ENCODE peak calls at places on chromosomes 6 and 20, in four cellular contexts. One of them, this sample, is unnamed.

GRCh38 chr6:53956068-53956711 is 155.1 kb upstream of the MLIP start:
- DNase-seq in mesendoderm: peak
- DNase-seq in lung: peak
- DNase-seq in heart right ventricle: peak
- DNase-seq in this sample: peak

GRCh38 chr6:45480697-45481415 is 103.1 kb upstream of the SUPT3H start:
- DNase-seq in mesendoderm: no peak
- DNase-seq in lung: no peak
- DNase-seq in heart right ventricle: no peak
- DNase-seq in this sample: no peak

GRCh38 chr20:29297411-29298270 is 1959.8 kb upstream of the DEFB115 start:
- DNase-seq in mesendoderm: no peak
- DNase-seq in lung: no peak
- DNase-seq in heart right ventricle: no peak
- DNase-seq in this sample: no peak

GRCh38 chr6:28401172-28401571 is 1.6 kb upstream of the ZSCAN12 start:
- DNase-seq in mesendoderm: no peak
- DNase-seq in lung: no peak
- DNase-seq in heart right ventricle: no peak
- DNase-seq in this sample: no peak

GRCh38 chr6:158654498-158654897 is 4.6 kb downstream of the SYTL3 start:
- DNase-seq in mesendoderm: no peak
- DNase-seq in lung: peak
- DNase-seq in heart right ventricle: peak
- DNase-seq in this sample: peak

GRCh38 chr6:170096803-170097504 is 193.9 kb downstream of the DLL1 start:
- DNase-seq in mesendoderm: no peak
- DNase-seq in lung: no peak
- DNase-seq in heart right ventricle: no peak
- DNase-seq in this sample: peak

GRCh38 chr6:4240148-4240547 is 104.8 kb upstream of the ECI2 start:
- DNase-seq in mesendoderm: no peak
- DNase-seq in lung: no peak
- DNase-seq in heart right ventricle: no peak
- DNase-seq in this sample: no peak

GRCh38 chr6:49423817-49424216 is 39.2 kb downstream of the MMUT start:
- DNase-seq in mesendoderm: peak
- DNase-seq in lung: no peak
- DNase-seq in heart right ventricle: no peak
- DNase-seq in this sample: no peak

GRCh38 chr6:167998206-167998605 is 735 bp downstream of the KIF25 start:
- DNase-seq in mesendoderm: no peak
- DNase-seq in lung: no peak
- DNase-seq in heart right ventricle: no peak
- DNase-seq in this sample: no peak

DNA sequence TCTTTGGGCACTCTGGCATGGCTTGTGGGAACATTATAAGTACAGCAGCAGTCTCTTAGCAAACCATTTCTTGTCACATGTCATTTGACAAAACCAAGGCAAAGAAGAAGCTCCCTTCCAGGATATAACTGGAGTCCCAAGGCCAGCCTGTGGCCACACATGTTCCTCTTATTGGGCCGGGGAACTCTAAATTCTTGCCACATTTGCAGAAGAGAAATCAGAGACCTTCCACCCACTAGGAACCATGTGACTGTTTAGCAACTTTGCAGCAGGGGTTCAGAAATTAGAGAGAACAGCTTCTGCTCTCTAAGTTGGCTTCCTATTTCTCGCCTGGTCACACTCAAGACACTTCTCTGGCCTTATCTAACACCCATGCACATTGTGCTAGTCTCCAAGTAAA is 20.4 kb upstream of the MEP1A start:
- DNase-seq in mesendoderm: peak
- DNase-seq in lung: peak
- DNase-seq in heart right ventricle: no peak
- DNase-seq in this sample: peak
- H3K4me3 ChIP-seq in mesendoderm: no peak
- H3K4me3 ChIP-seq in lung: no peak
- H3K4me3 ChIP-seq in heart right ventricle: no peak
- H3K4me3 ChIP-seq in this sample: no peak

GRCh38 chr6:89007209-89008001 is 44.0 kb upstream of the RNGTT start:
- DNase-seq in mesendoderm: no peak
- DNase-seq in lung: peak
- DNase-seq in heart right ventricle: no peak
- DNase-seq in this sample: no peak
- H3K4me3 ChIP-seq in mesendoderm: no peak
- H3K4me3 ChIP-seq in lung: no peak
- H3K4me3 ChIP-seq in heart right ventricle: no peak
- H3K4me3 ChIP-seq in this sample: no peak

GRCh38 chr6:150345786-150346185 is 23.0 kb upstream of the IYD start:
- DNase-seq in mesendoderm: no peak
- DNase-seq in lung: no peak
- DNase-seq in heart right ventricle: no peak
- DNase-seq in this sample: no peak
- H3K4me3 ChIP-seq in mesendoderm: no peak
- H3K4me3 ChIP-seq in lung: no peak
- H3K4me3 ChIP-seq in heart right ventricle: no peak
- H3K4me3 ChIP-seq in this sample: no peak

DNA sequence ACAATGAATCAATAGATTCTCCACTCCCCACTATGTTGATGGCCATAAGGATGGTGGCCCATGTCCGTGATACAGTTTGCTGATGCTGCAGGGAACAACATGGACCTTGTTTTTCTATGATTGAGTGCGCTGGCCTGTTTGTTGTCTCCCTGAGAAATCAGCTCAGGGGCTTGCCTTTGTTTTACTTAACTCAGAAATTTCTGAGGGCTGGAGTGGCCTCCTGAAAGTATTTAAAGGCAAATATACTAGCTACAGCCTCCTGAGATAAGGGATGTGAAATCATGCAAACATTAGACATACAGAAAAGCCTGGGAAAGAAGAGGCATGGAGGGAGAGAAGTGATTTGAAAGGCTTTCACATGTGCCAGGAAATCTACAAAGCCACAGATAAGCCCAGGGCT is 170.3 kb upstream of the FLRT3 start:
- DNase-seq in mesendoderm: no peak
- DNase-seq in lung: no peak
- DNase-seq in heart right ventricle: no peak
- DNase-seq in this sample: no peak
- H3K4me3 ChIP-seq in mesendoderm: no peak
- H3K4me3 ChIP-seq in lung: no peak
- H3K4me3 ChIP-seq in heart right ventricle: no peak
- H3K4me3 ChIP-seq in this sample: no peak

GRCh38 chr6:97653517-97653916 is 370.5 kb upstream of the MMS22L start:
- DNase-seq in mesendoderm: no peak
- DNase-seq in lung: no peak
- DNase-seq in heart right ventricle: no peak
- DNase-seq in this sample: no peak
- H3K4me3 ChIP-seq in mesendoderm: no peak
- H3K4me3 ChIP-seq in lung: no peak
- H3K4me3 ChIP-seq in heart right ventricle: no peak
- H3K4me3 ChIP-seq in this sample: no peak

GRCh38 chr6:36113701-36114100 is 16.6 kb upstream of the MAPK13 start:
- DNase-seq in mesendoderm: no peak
- DNase-seq in lung: no peak
- DNase-seq in heart right ventricle: no peak
- DNase-seq in this sample: no peak

GRCh38 chr6:36115412-36115811 is 14.9 kb upstream of the MAPK13 start:
- DNase-seq in mesendoderm: no peak
- DNase-seq in lung: no peak
- DNase-seq in heart right ventricle: no peak
- DNase-seq in this sample: no peak

GRCh38 chr6:36116066-36116465 is 14.2 kb upstream of the MAPK13 start:
- DNase-seq in mesendoderm: no peak
- DNase-seq in lung: no peak
- DNase-seq in heart right ventricle: no peak
- DNase-seq in this sample: no peak

GRCh38 chr6:36116480-36116879 is 13.8 kb upstream of the MAPK13 start:
- DNase-seq in mesendoderm: no peak
- DNase-seq in lung: no peak
- DNase-seq in heart right ventricle: no peak
- DNase-seq in this sample: no peak

GRCh38 chr6:36114798-36115408 is 15.4 kb upstream of the MAPK13 start:
- DNase-seq in mesendoderm: no peak
- DNase-seq in lung: no peak
- DNase-seq in heart right ventricle: no peak
- DNase-seq in this sample: no peak
- H3K4me3 ChIP-seq in mesendoderm: no peak
- H3K4me3 ChIP-seq in lung: no peak
- H3K4me3 ChIP-seq in heart right ventricle: no peak
- H3K4me3 ChIP-seq in this sample: no peak

GRCh38 chr6:163460307-163460782 is 45.8 kb downstream of the QKI start:
- DNase-seq in mesendoderm: peak
- DNase-seq in lung: no peak
- DNase-seq in heart right ventricle: no peak
- DNase-seq in this sample: no peak
- H3K4me3 ChIP-seq in mesendoderm: no peak
- H3K4me3 ChIP-seq in lung: no peak
- H3K4me3 ChIP-seq in heart right ventricle: peak
- H3K4me3 ChIP-seq in this sample: no peak